ENCODE peak calls at places on chromosome 2, in five cellular contexts. A is GM12878, T is A549, Y is HL-60, L is SK-N-SH. J is an unnamed sample.

GRCh38 chr2:30232027-30232800 is 880 bp downstream of the LBH start:
- DNase-seq in A (no peak), T (peak), Y (no peak), L (peak), J (no peak)

GRCh38 chr2:151575338-151575737 is 158.9 kb downstream of the NEB start:
- DNase-seq in A (no peak), T (no peak), Y (no peak), L (no peak), J (no peak)

GRCh38 chr2:1581965-1582625 is 162.2 kb downstream of the PXDN start:
- DNase-seq in A (no peak), T (no peak), Y (no peak), L (no peak), J (no peak)

GRCh38 chr2:26687328-26687727 is 5.2 kb upstream of the KCNK3 start:
- DNase-seq in A (no peak), T (no peak), Y (no peak), L (no peak), J (no peak)

GRCh38 chr2:136486115-136486514 is 279.2 kb upstream of the THSD7B start:
- DNase-seq in A (peak), T (no peak), Y (no peak), L (no peak), J (no peak)

GRCh38 chr2:155547571-155547970 is 785.0 kb downstream of the NR4A2 start:
- DNase-seq in A (no peak), T (no peak), Y (no peak), L (no peak), J (no peak)

GRCh38 chr2:33478968-33479691 is 2.7 kb downstream of the RASGRP3 start:
- DNase-seq in A (no peak), T (no peak), Y (no peak), L (no peak), J (no peak)

GRCh38 chr2:96506016-96506906 is 1.1 kb upstream of the NEURL3 start:
- DNase-seq in A (no peak), T (no peak), Y (no peak), L (peak), J (no peak)

GRCh38 chr2:81658227-81658626 is 1353.7 kb upstream of the LRRTM1 start:
- DNase-seq in A (no peak), T (no peak), Y (no peak), L (no peak), J (peak)

GRCh38 chr2:197915548-197916265 is 111.3 kb downstream of the PLCL1 start:
- DNase-seq in A (no peak), T (no peak), Y (peak), L (no peak), J (no peak)

GRCh38 chr2:218852911-218853667 is 6.5 kb upstream of the WNT6 start:
- DNase-seq in A (no peak), T (no peak), Y (peak), L (peak), J (peak)

GRCh38 chr2:227378371-227378782 is 729 bp downstream of the TM4SF20 start:
- DNase-seq in A (no peak), T (peak), Y (no peak), L (no peak), J (peak)

GRCh38 chr2:69767034-69767433 is 25.1 kb downstream of the ANXA4 start:
- DNase-seq in A (no peak), T (no peak), Y (no peak), L (no peak), J (no peak)

GRCh38 chr2:88187038-88187676 is 17.0 kb downstream of the THNSL2 start:
- DNase-seq in A (no peak), T (peak), Y (no peak), L (peak), J (peak)

GRCh38 chr2:182181381-182181780 is 195.7 kb downstream of the PPP1R1C start:
- DNase-seq in A (no peak), T (no peak), Y (no peak), L (no peak), J (no peak)

GRCh38 chr2:115034801-115035200 is 592.4 kb downstream of the DPP10 start:
- DNase-seq in A (no peak), T (no peak), Y (no peak), L (no peak), J (no peak)

GRCh38 chr2:24863636-24864035 is 56.4 kb downstream of the ADCY3 start:
- DNase-seq in A (no peak), T (no peak), Y (no peak), L (no peak), J (no peak)

GRCh38 chr2:32942728-32943485 is 3.8 kb upstream of the LTBP1 start:
- DNase-seq in A (no peak), T (no peak), Y (no peak), L (no peak), J (no peak)

GRCh38 chr2:30958571-30959220 is 151.4 kb upstream of the CAPN13 start:
- DNase-seq in A (no peak), T (no peak), Y (no peak), L (no peak), J (no peak)

GRCh38 chr2:49860834-49861233 is 706.5 kb upstream of the FSHR start:
- DNase-seq in A (no peak), T (no peak), Y (no peak), L (no peak), J (no peak)

GRCh38 chr2:206368933-206369569 is 74.3 kb upstream of the ADAM23 start:
- DNase-seq in A (no peak), T (no peak), Y (no peak), L (no peak), J (no peak)

GRCh38 chr2:100245681-100246080 is 76.6 kb downstream of the LONRF2 start:
- DNase-seq in A (no peak), T (no peak), Y (no peak), L (no peak), J (no peak)

GRCh38 chr2:195734395-195734794 is 77.4 kb downstream of the SLC39A10 start:
- DNase-seq in A (no peak), T (no peak), Y (no peak), L (no peak), J (no peak)

GRCh38 chr2:145687445-145688104 is 1167.7 kb upstream of the ZEB2 start:
- DNase-seq in A (no peak), T (no peak), Y (peak), L (no peak), J (no peak)

GRCh38 chr2:174963437-174964400 is 41.5 kb downstream of the CHN1 start:
- DNase-seq in A (no peak), T (no peak), Y (no peak), L (no peak), J (no peak)

GRCh38 chr2:110744429-110744828 is 12.1 kb downstream of the ACOXL start:
- DNase-seq in A (peak), T (no peak), Y (no peak), L (no peak), J (no peak)

GRCh38 chr2:232336241-232336736 is 42.3 kb upstream of the ALPP start:
- DNase-seq in A (no peak), T (no peak), Y (no peak), L (no peak), J (no peak)

GRCh38 chr2:236887519-236887918 is 198.2 kb upstream of the COPS8 start:
- DNase-seq in A (no peak), T (no peak), Y (no peak), L (no peak), J (no peak)

GRCh38 chr2:197940346-197940745 is 136.0 kb downstream of the PLCL1 start:
- DNase-seq in A (no peak), T (no peak), Y (no peak), L (peak), J (no peak)

GRCh38 chr2:108719149-108720044 is at the start of gene RANBP2:
- DNase-seq in A (peak), T (peak), Y (peak), L (peak), J (peak)

GRCh38 chr2:43071629-43072550 is 154.5 kb downstream of the ZFP36L2 start:
- DNase-seq in A (no peak), T (no peak), Y (no peak), L (no peak), J (no peak)

GRCh38 chr2:239947361-239948045 is 77.6 kb downstream of the NDUFA10 start:
- DNase-seq in A (no peak), T (no peak), Y (no peak), L (no peak), J (no peak)

GRCh38 chr2:218152777-218153176 is 14.0 kb downstream of the CXCR1 start:
- DNase-seq in A (no peak), T (no peak), Y (no peak), L (no peak), J (no peak)

GRCh38 chr2:238784671-238785527 is 63.0 kb upstream of the TWIST2 start:
- DNase-seq in A (no peak), T (peak), Y (no peak), L (peak), J (peak)
- TF ChIP-seq REST in A (no peak), T (no peak), Y (no peak), L (no peak), J (no peak)

GRCh38 chr2:203019142-203019541 is 4.5 kb downstream of the NBEAL1 start:
- DNase-seq in A (no peak), T (no peak), Y (no peak), L (no peak), J (no peak)
- H3K27ac ChIP-seq in A (no peak), T (no peak), Y (no peak), L (no peak), J (no peak)

GRCh38 chr2:242060212-242060835 is 190.8 kb downstream of the RTP5 start:
- DNase-seq in A (no peak), T (no peak), Y (no peak), L (no peak), J (no peak)
- TF ChIP-seq REST in A (no peak), T (no peak), Y (no peak), L (no peak), J (no peak)

GRCh38 chr2:128115921-128116320 is 24.9 kb downstream of the UGGT1 start:
- DNase-seq in A (no peak), T (no peak), Y (no peak), L (no peak), J (no peak)
- H3K27ac ChIP-seq in A (no peak), T (no peak), Y (no peak), L (no peak), J (no peak)

GRCh38 chr2:215579809-215580208 is 143.9 kb upstream of the FN1 start:
- DNase-seq in A (no peak), T (no peak), Y (no peak), L (no peak), J (no peak)
- TF ChIP-seq REST in A (no peak), T (no peak), Y (no peak), L (no peak), J (no peak)

GRCh38 chr2:158797963-158798700 is 3.0 kb downstream of the DAPL1 start:
- DNase-seq in A (no peak), T (no peak), Y (no peak), L (no peak), J (no peak)

GRCh38 chr2:158795110-158795924 is at the start of gene DAPL1:
- DNase-seq in A (no peak), T (no peak), Y (no peak), L (peak), J (no peak)

GRCh38 chr2:158799181-158799580 is 4.1 kb downstream of the DAPL1 start:
- DNase-seq in A (no peak), T (no peak), Y (no peak), L (no peak), J (no peak)

GRCh38 chr2:158796606-158797005 is 1.5 kb downstream of the DAPL1 start:
- DNase-seq in A (no peak), T (no peak), Y (no peak), L (no peak), J (no peak)
- H3K27ac ChIP-seq in A (no peak), T (no peak), Y (no peak), L (no peak), J (no peak)

GRCh38 chr2:60505861-60506260 is 47.6 kb downstream of the BCL11A start:
- DNase-seq in A (no peak), T (no peak), Y (no peak), L (no peak), J (no peak)

GRCh38 chr2:60507211-60507810 is 46.1 kb downstream of the BCL11A start:
- DNase-seq in A (no peak), T (no peak), Y (no peak), L (no peak), J (no peak)

GRCh38 chr2:60505240-60505639 is 48.2 kb downstream of the BCL11A start:
- DNase-seq in A (no peak), T (no peak), Y (no peak), L (no peak), J (no peak)

GRCh38 chr2:60510713-60511112 is 42.7 kb downstream of the BCL11A start:
- DNase-seq in A (no peak), T (no peak), Y (no peak), L (no peak), J (no peak)

GRCh38 chr2:60508307-60508706 is 45.1 kb downstream of the BCL11A start:
- DNase-seq in A (no peak), T (no peak), Y (no peak), L (no peak), J (no peak)
- TF ChIP-seq REST in A (no peak), T (no peak), Y (no peak), L (no peak), J (no peak)

J was measured in Panc1.